ENCODE peak calls at places on chromosomes 5 and 9, in six cellular contexts. W is stimulated activated CD4-positive, alpha-beta T cell treated with anti-CD3 and anti-CD28 coated beads, Interleukin-15, amount 100 ng/mL, for 1 hour; L is HS-27A; F is stimulated activated CD8-positive, alpha-beta memory T cell treated with anti-CD3 and anti-CD28 coated beads, Interleukin-15, amount 100 ng/mL, for 24 hours; H is NCI-H446 treated with DMSO at 0.1 percent for 48 hours; V is astrocyte. K is an unnamed sample.
A peak's percentile ranks its signal among the peaks of the same experiment; 100 is the strongest.

GRCh38 chr5:33582417-33582816 is 141.7 kb downstream of the TARS1 start:
- DNase-seq in H (no peak), L (no peak), V (no peak), F (no peak), W (no peak), K (no peak)

GRCh38 chr5:57692582-57693487 is 210.2 kb upstream of the ACTBL2 start:
- DNase-seq in V (peak; percentile 93), F (no peak), W (no peak), L (peak; percentile 69), H (no peak), K (peak; percentile 14)

GRCh38 chr9:109311731-109312130 is 9.1 kb downstream of the EPB41L4B start:
- DNase-seq in H (no peak), F (no peak), V (no peak), W (no peak), L (no peak), K (no peak)

GRCh38 chr5:142499591-142500384 is 175.0 kb upstream of the SPRY4 start:
- DNase-seq in L (no peak), V (peak; percentile 30), W (no peak), H (peak; percentile 18), F (no peak), K (no peak)

GRCh38 chr5:115579747-115580173 is 22.5 kb downstream of the TICAM2 start:
- DNase-seq in F (no peak), L (no peak), W (no peak), V (no peak), H (no peak), K (no peak)

GRCh38 chr5:68661237-68661636 is 432.6 kb upstream of the SLC30A5 start:
- DNase-seq in W (no peak), L (no peak), H (no peak), V (no peak), F (no peak), K (no peak)

GRCh38 chr5:124736111-124736813 is 10.2 kb downstream of the ZNF608 start:
- DNase-seq in L (no peak), V (peak; percentile 94), H (no peak), F (no peak), W (no peak), K (no peak)

GRCh38 chr5:134724872-134725271 is 13.5 kb upstream of the CAMLG start:
- DNase-seq in H (no peak), F (no peak), W (no peak), V (no peak), L (no peak), K (no peak)

GRCh38 chr5:173643964-173644363 is 27.5 kb upstream of the BOD1 start:
- DNase-seq in H (no peak), F (no peak), L (no peak), W (no peak), V (peak; percentile 16), K (no peak)

GRCh38 chr5:39716532-39716971 is 291.8 kb upstream of the DAB2 start:
- DNase-seq in F (no peak), L (peak; percentile 53), H (no peak), V (peak; percentile 37), W (no peak), K (peak; percentile 19)

GRCh38 chr9:98958271-98958989 is 14.7 kb downstream of the COL15A1 start:
- DNase-seq in W (no peak), H (no peak), V (peak; percentile 87), F (no peak), L (peak; percentile 30), K (no peak)

GRCh38 chr5:72598461-72599433 is 91.5 kb upstream of the ZNF366 start:
- DNase-seq in H (no peak), W (no peak), L (no peak), F (no peak), V (peak; percentile 27), K (no peak)

GRCh38 chr5:43753069-43753468 is 150.1 kb downstream of the NNT start:
- DNase-seq in H (no peak), F (no peak), V (no peak), W (no peak), L (no peak), K (no peak)

K was measured in progenitor cell of endocrine pancreas.